ENCODE peak calls at places on chromosomes 16 and 17, in five cellular contexts. I, K, B, H and C are unnamed samples.

GRCh38 chr16:85422124-85422373 is 191.1 kb upstream of the GSE1 start:
- DNase-seq in I (no peak), K (no peak), B (no peak), H (no peak), C (no peak)

GRCh38 chr16:67393111-67393789 is at the start of gene TPPP3:
- DNase-seq in I (no peak), K (peak), B (peak), H (peak), C (no peak)

GRCh38 chr17:79612468-79613194 is 1.8 kb upstream of the RBFOX3 start:
- DNase-seq in I (peak), K (peak), B (peak), H (peak), C (peak)

GRCh38 chr17:77394540-77395295 is 253.9 kb downstream of the SEC14L1 start:
- DNase-seq in I (no peak), K (no peak), B (no peak), H (peak), C (no peak)

GRCh38 chr17:69949931-69950330 is 125.1 kb upstream of the KCNJ16 start:
- DNase-seq in I (no peak), K (no peak), B (no peak), H (no peak), C (no peak)

GRCh38 chr17:41535764-41536481 is 7.8 kb upstream of the KRT19 start:
- DNase-seq in I (no peak), K (no peak), B (no peak), H (no peak), C (no peak)

GRCh38 chr17:75625813-75626486 is 7.3 kb upstream of the SMIM5 start:
- DNase-seq in I (no peak), K (peak), B (peak), H (peak), C (peak)

GRCh38 chr17:2198917-2199316 is 104.7 kb downstream of the SMG6 start:
- DNase-seq in I (no peak), K (no peak), B (no peak), H (no peak), C (no peak)

GRCh38 chr16:88681084-88681680 is 5.1 kb downstream of the SNAI3 start:
- DNase-seq in I (no peak), K (peak), B (no peak), H (peak), C (peak)

GRCh38 chr17:76188213-76189060 is 47.4 kb upstream of the FOXJ1 start:
- DNase-seq in I (no peak), K (no peak), B (no peak), H (no peak), C (no peak)

GRCh38 chr16:64654137-64654652 is 467.7 kb downstream of the CDH11 start:
- DNase-seq in I (no peak), K (no peak), B (no peak), H (no peak), C (no peak)